ENCODE peak calls at places on chromosomes 11 and 22, in nine cellular contexts. One of them, this sample, is unnamed.
A peak's percentile ranks its signal among the peaks of the same experiment; 100 is the strongest.

GRCh38 chr11:29231991-29232390 is 784.8 kb downstream of the KCNA4 start:
- DNase-seq in AG08395: no peak
- DNase-seq in osteocyte: no peak
- DNase-seq in left colon: no peak
- DNase-seq in stimulated activated CD4-positive, alpha-beta T cell treated with anti-CD3 and anti-CD28 coated beads, Interleukin-4, amount 100 ng/mL, for 48 hours: no peak
- DNase-seq in left cardiac atrium: no peak
- DNase-seq in NCI-H1105 treated with DMSO at 0.1 percent for 48 hours: no peak
- DNase-seq in thoracic aorta: no peak
- DNase-seq in stimulated activated CD8-positive, alpha-beta memory T cell treated with anti-CD3 and anti-CD28 coated beads, Interleukin-15, amount 100 ng/mL, for 4 hours: no peak
- DNase-seq in this sample: no peak

GRCh38 chr22:17742528-17742902 is 31.8 kb downstream of the BID start:
- DNase-seq in AG08395: peak; percentile 88
- DNase-seq in osteocyte: no peak
- DNase-seq in left colon: peak; percentile 67
- DNase-seq in stimulated activated CD4-positive, alpha-beta T cell treated with anti-CD3 and anti-CD28 coated beads, Interleukin-4, amount 100 ng/mL, for 48 hours: peak; percentile 59
- DNase-seq in left cardiac atrium: peak; percentile 61
- DNase-seq in NCI-H1105 treated with DMSO at 0.1 percent for 48 hours: peak; percentile 49
- DNase-seq in thoracic aorta: no peak
- DNase-seq in stimulated activated CD8-positive, alpha-beta memory T cell treated with anti-CD3 and anti-CD28 coated beads, Interleukin-15, amount 100 ng/mL, for 4 hours: peak; percentile 52
- DNase-seq in this sample: no peak

GRCh38 chr11:70176940-70177689 is 26.0 kb upstream of the FADD start:
- DNase-seq in AG08395: peak; percentile 43
- DNase-seq in osteocyte: no peak
- DNase-seq in left colon: peak; percentile 56
- DNase-seq in stimulated activated CD4-positive, alpha-beta T cell treated with anti-CD3 and anti-CD28 coated beads, Interleukin-4, amount 100 ng/mL, for 48 hours: peak; percentile 66
- DNase-seq in left cardiac atrium: no peak
- DNase-seq in NCI-H1105 treated with DMSO at 0.1 percent for 48 hours: no peak
- DNase-seq in thoracic aorta: no peak
- DNase-seq in stimulated activated CD8-positive, alpha-beta memory T cell treated with anti-CD3 and anti-CD28 coated beads, Interleukin-15, amount 100 ng/mL, for 4 hours: peak; percentile 11
- DNase-seq in this sample: peak; percentile 32

GRCh38 chr22:23862103-23862502 is 4.4 kb downstream of the SLC2A11 start:
- DNase-seq in AG08395: peak; percentile 42
- DNase-seq in osteocyte: no peak
- DNase-seq in left colon: no peak
- DNase-seq in stimulated activated CD4-positive, alpha-beta T cell treated with anti-CD3 and anti-CD28 coated beads, Interleukin-4, amount 100 ng/mL, for 48 hours: no peak
- DNase-seq in left cardiac atrium: no peak
- DNase-seq in NCI-H1105 treated with DMSO at 0.1 percent for 48 hours: peak; percentile 38
- DNase-seq in thoracic aorta: no peak
- DNase-seq in stimulated activated CD8-positive, alpha-beta memory T cell treated with anti-CD3 and anti-CD28 coated beads, Interleukin-15, amount 100 ng/mL, for 4 hours: no peak
- DNase-seq in this sample: peak; percentile 32

GRCh38 chr11:60786811-60787567 is 1.9 kb downstream of the MS4A10 start:
- DNase-seq in AG08395: peak; percentile 70
- DNase-seq in osteocyte: no peak
- DNase-seq in left colon: peak; percentile 77
- DNase-seq in stimulated activated CD4-positive, alpha-beta T cell treated with anti-CD3 and anti-CD28 coated beads, Interleukin-4, amount 100 ng/mL, for 48 hours: no peak
- DNase-seq in left cardiac atrium: peak; percentile 82
- DNase-seq in NCI-H1105 treated with DMSO at 0.1 percent for 48 hours: peak; percentile 10
- DNase-seq in thoracic aorta: peak; percentile 42
- DNase-seq in stimulated activated CD8-positive, alpha-beta memory T cell treated with anti-CD3 and anti-CD28 coated beads, Interleukin-15, amount 100 ng/mL, for 4 hours: no peak
- DNase-seq in this sample: no peak

GRCh38 chr11:13782395-13783080 is 114.1 kb downstream of the FAR1 start:
- DNase-seq in AG08395: no peak
- DNase-seq in osteocyte: no peak
- DNase-seq in left colon: no peak
- DNase-seq in stimulated activated CD4-positive, alpha-beta T cell treated with anti-CD3 and anti-CD28 coated beads, Interleukin-4, amount 100 ng/mL, for 48 hours: no peak
- DNase-seq in left cardiac atrium: no peak
- DNase-seq in NCI-H1105 treated with DMSO at 0.1 percent for 48 hours: no peak
- DNase-seq in thoracic aorta: no peak
- DNase-seq in stimulated activated CD8-positive, alpha-beta memory T cell treated with anti-CD3 and anti-CD28 coated beads, Interleukin-15, amount 100 ng/mL, for 4 hours: no peak
- DNase-seq in this sample: no peak

GRCh38 chr11:21048626-21049025 is 379.2 kb downstream of the NELL1 start:
- DNase-seq in AG08395: no peak
- DNase-seq in osteocyte: no peak
- DNase-seq in left colon: no peak
- DNase-seq in stimulated activated CD4-positive, alpha-beta T cell treated with anti-CD3 and anti-CD28 coated beads, Interleukin-4, amount 100 ng/mL, for 48 hours: no peak
- DNase-seq in left cardiac atrium: no peak
- DNase-seq in NCI-H1105 treated with DMSO at 0.1 percent for 48 hours: no peak
- DNase-seq in thoracic aorta: no peak
- DNase-seq in stimulated activated CD8-positive, alpha-beta memory T cell treated with anti-CD3 and anti-CD28 coated beads, Interleukin-15, amount 100 ng/mL, for 4 hours: no peak
- DNase-seq in this sample: no peak

GRCh38 chr11:64869571-64870175 is 8.7 kb downstream of the EHD1 start:
- DNase-seq in AG08395: no peak
- DNase-seq in osteocyte: no peak
- DNase-seq in left colon: peak; percentile 38
- DNase-seq in stimulated activated CD4-positive, alpha-beta T cell treated with anti-CD3 and anti-CD28 coated beads, Interleukin-4, amount 100 ng/mL, for 48 hours: no peak
- DNase-seq in left cardiac atrium: no peak
- DNase-seq in NCI-H1105 treated with DMSO at 0.1 percent for 48 hours: no peak
- DNase-seq in thoracic aorta: no peak
- DNase-seq in stimulated activated CD8-positive, alpha-beta memory T cell treated with anti-CD3 and anti-CD28 coated beads, Interleukin-15, amount 100 ng/mL, for 4 hours: no peak
- DNase-seq in this sample: no peak

GRCh38 chr22:19419464-19420178 is 11.9 kb downstream of the HIRA start:
- DNase-seq in AG08395: no peak
- DNase-seq in osteocyte: no peak
- DNase-seq in left colon: no peak
- DNase-seq in stimulated activated CD4-positive, alpha-beta T cell treated with anti-CD3 and anti-CD28 coated beads, Interleukin-4, amount 100 ng/mL, for 48 hours: no peak
- DNase-seq in left cardiac atrium: no peak
- DNase-seq in NCI-H1105 treated with DMSO at 0.1 percent for 48 hours: no peak
- DNase-seq in thoracic aorta: no peak
- DNase-seq in stimulated activated CD8-positive, alpha-beta memory T cell treated with anti-CD3 and anti-CD28 coated beads, Interleukin-15, amount 100 ng/mL, for 4 hours: no peak
- DNase-seq in this sample: no peak

GRCh38 chr11:18699848-18700261 is 1.3 kb downstream of the TMEM86A start:
- DNase-seq in AG08395: no peak
- DNase-seq in osteocyte: no peak
- DNase-seq in left colon: no peak
- DNase-seq in stimulated activated CD4-positive, alpha-beta T cell treated with anti-CD3 and anti-CD28 coated beads, Interleukin-4, amount 100 ng/mL, for 48 hours: no peak
- DNase-seq in left cardiac atrium: no peak
- DNase-seq in NCI-H1105 treated with DMSO at 0.1 percent for 48 hours: no peak
- DNase-seq in thoracic aorta: no peak
- DNase-seq in stimulated activated CD8-positive, alpha-beta memory T cell treated with anti-CD3 and anti-CD28 coated beads, Interleukin-15, amount 100 ng/mL, for 4 hours: no peak
- DNase-seq in this sample: no peak

GRCh38 chr22:45317551-45318167 is 7.9 kb downstream of the FAM118A start:
- DNase-seq in AG08395: peak; percentile 54
- DNase-seq in osteocyte: no peak
- DNase-seq in left colon: peak; percentile 66
- DNase-seq in stimulated activated CD4-positive, alpha-beta T cell treated with anti-CD3 and anti-CD28 coated beads, Interleukin-4, amount 100 ng/mL, for 48 hours: no peak
- DNase-seq in left cardiac atrium: peak; percentile 68
- DNase-seq in NCI-H1105 treated with DMSO at 0.1 percent for 48 hours: no peak
- DNase-seq in thoracic aorta: peak; percentile 67
- DNase-seq in stimulated activated CD8-positive, alpha-beta memory T cell treated with anti-CD3 and anti-CD28 coated beads, Interleukin-15, amount 100 ng/mL, for 4 hours: no peak
- DNase-seq in this sample: no peak

GRCh38 chr11:12717851-12718291 is 43.6 kb downstream of the TEAD1 start:
- DNase-seq in AG08395: no peak
- DNase-seq in osteocyte: no peak
- DNase-seq in left colon: no peak
- DNase-seq in stimulated activated CD4-positive, alpha-beta T cell treated with anti-CD3 and anti-CD28 coated beads, Interleukin-4, amount 100 ng/mL, for 48 hours: peak; percentile 20
- DNase-seq in left cardiac atrium: no peak
- DNase-seq in NCI-H1105 treated with DMSO at 0.1 percent for 48 hours: no peak
- DNase-seq in thoracic aorta: no peak
- DNase-seq in stimulated activated CD8-positive, alpha-beta memory T cell treated with anti-CD3 and anti-CD28 coated beads, Interleukin-15, amount 100 ng/mL, for 4 hours: no peak
- DNase-seq in this sample: no peak

GRCh38 chr11:20670932-20671403 is 1.6 kb downstream of the NELL1 start:
- DNase-seq in AG08395: no peak
- DNase-seq in osteocyte: no peak
- DNase-seq in left colon: no peak
- DNase-seq in stimulated activated CD4-positive, alpha-beta T cell treated with anti-CD3 and anti-CD28 coated beads, Interleukin-4, amount 100 ng/mL, for 48 hours: no peak
- DNase-seq in left cardiac atrium: no peak
- DNase-seq in NCI-H1105 treated with DMSO at 0.1 percent for 48 hours: peak; percentile 12
- DNase-seq in thoracic aorta: no peak
- DNase-seq in stimulated activated CD8-positive, alpha-beta memory T cell treated with anti-CD3 and anti-CD28 coated beads, Interleukin-15, amount 100 ng/mL, for 4 hours: no peak
- DNase-seq in this sample: no peak

GRCh38 chr22:40224702-40225101 is 47.0 kb downstream of the TNRC6B start:
- DNase-seq in AG08395: no peak
- DNase-seq in osteocyte: no peak
- DNase-seq in left colon: no peak
- DNase-seq in stimulated activated CD4-positive, alpha-beta T cell treated with anti-CD3 and anti-CD28 coated beads, Interleukin-4, amount 100 ng/mL, for 48 hours: peak; percentile 24
- DNase-seq in left cardiac atrium: no peak
- DNase-seq in NCI-H1105 treated with DMSO at 0.1 percent for 48 hours: no peak
- DNase-seq in thoracic aorta: no peak
- DNase-seq in stimulated activated CD8-positive, alpha-beta memory T cell treated with anti-CD3 and anti-CD28 coated beads, Interleukin-15, amount 100 ng/mL, for 4 hours: peak; percentile 45
- DNase-seq in this sample: no peak

GRCh38 chr22:20268350-20269012 is 363 bp upstream of the RTN4R start:
- DNase-seq in AG08395: peak; percentile 65
- DNase-seq in osteocyte: no peak
- DNase-seq in left colon: peak; percentile 78
- DNase-seq in stimulated activated CD4-positive, alpha-beta T cell treated with anti-CD3 and anti-CD28 coated beads, Interleukin-4, amount 100 ng/mL, for 48 hours: peak; percentile 42
- DNase-seq in left cardiac atrium: peak; percentile 70
- DNase-seq in NCI-H1105 treated with DMSO at 0.1 percent for 48 hours: peak; percentile 26
- DNase-seq in thoracic aorta: no peak
- DNase-seq in stimulated activated CD8-positive, alpha-beta memory T cell treated with anti-CD3 and anti-CD28 coated beads, Interleukin-15, amount 100 ng/mL, for 4 hours: no peak
- DNase-seq in this sample: no peak

GRCh38 chr11:65500262-65501004 is 1.6 kb downstream of the MALAT1 start:
- DNase-seq in AG08395: no peak
- DNase-seq in osteocyte: no peak
- DNase-seq in left colon: peak; percentile 34
- DNase-seq in stimulated activated CD4-positive, alpha-beta T cell treated with anti-CD3 and anti-CD28 coated beads, Interleukin-4, amount 100 ng/mL, for 48 hours: no peak
- DNase-seq in left cardiac atrium: no peak
- DNase-seq in NCI-H1105 treated with DMSO at 0.1 percent for 48 hours: peak; percentile 23
- DNase-seq in thoracic aorta: no peak
- DNase-seq in stimulated activated CD8-positive, alpha-beta memory T cell treated with anti-CD3 and anti-CD28 coated beads, Interleukin-15, amount 100 ng/mL, for 4 hours: no peak
- DNase-seq in this sample: no peak

GRCh38 chr11:133361689-133361994 is 170.7 kb downstream of the OPCML start:
- DNase-seq in AG08395: no peak
- DNase-seq in osteocyte: no peak
- DNase-seq in left colon: no peak
- DNase-seq in stimulated activated CD4-positive, alpha-beta T cell treated with anti-CD3 and anti-CD28 coated beads, Interleukin-4, amount 100 ng/mL, for 48 hours: no peak
- DNase-seq in left cardiac atrium: no peak
- DNase-seq in NCI-H1105 treated with DMSO at 0.1 percent for 48 hours: no peak
- DNase-seq in thoracic aorta: no peak
- DNase-seq in stimulated activated CD8-positive, alpha-beta memory T cell treated with anti-CD3 and anti-CD28 coated beads, Interleukin-15, amount 100 ng/mL, for 4 hours: no peak
- DNase-seq in this sample: no peak

GRCh38 chr11:126406368-126406767 is 50.9 kb downstream of the ST3GAL4 start:
- DNase-seq in AG08395: no peak
- DNase-seq in osteocyte: no peak
- DNase-seq in left colon: no peak
- DNase-seq in stimulated activated CD4-positive, alpha-beta T cell treated with anti-CD3 and anti-CD28 coated beads, Interleukin-4, amount 100 ng/mL, for 48 hours: no peak
- DNase-seq in left cardiac atrium: no peak
- DNase-seq in NCI-H1105 treated with DMSO at 0.1 percent for 48 hours: no peak
- DNase-seq in thoracic aorta: no peak
- DNase-seq in stimulated activated CD8-positive, alpha-beta memory T cell treated with anti-CD3 and anti-CD28 coated beads, Interleukin-15, amount 100 ng/mL, for 4 hours: no peak
- DNase-seq in this sample: no peak

GRCh38 chr11:92482502-92482901 is 257.9 kb downstream of the FAT3 start:
- DNase-seq in AG08395: no peak
- DNase-seq in osteocyte: no peak
- DNase-seq in left colon: no peak
- DNase-seq in stimulated activated CD4-positive, alpha-beta T cell treated with anti-CD3 and anti-CD28 coated beads, Interleukin-4, amount 100 ng/mL, for 48 hours: no peak
- DNase-seq in left cardiac atrium: no peak
- DNase-seq in NCI-H1105 treated with DMSO at 0.1 percent for 48 hours: no peak
- DNase-seq in thoracic aorta: no peak
- DNase-seq in stimulated activated CD8-positive, alpha-beta memory T cell treated with anti-CD3 and anti-CD28 coated beads, Interleukin-15, amount 100 ng/mL, for 4 hours: no peak
- DNase-seq in this sample: no peak

GRCh38 chr22:28949788-28950187 is 66.4 kb downstream of the ZNRF3 start:
- DNase-seq in AG08395: no peak
- DNase-seq in osteocyte: no peak
- DNase-seq in left colon: no peak
- DNase-seq in stimulated activated CD4-positive, alpha-beta T cell treated with anti-CD3 and anti-CD28 coated beads, Interleukin-4, amount 100 ng/mL, for 48 hours: no peak
- DNase-seq in left cardiac atrium: no peak
- DNase-seq in NCI-H1105 treated with DMSO at 0.1 percent for 48 hours: no peak
- DNase-seq in thoracic aorta: no peak
- DNase-seq in stimulated activated CD8-positive, alpha-beta memory T cell treated with anti-CD3 and anti-CD28 coated beads, Interleukin-15, amount 100 ng/mL, for 4 hours: no peak
- DNase-seq in this sample: no peak

GRCh38 chr22:27835446-27835845 is 33.9 kb upstream of the MN1 start:
- DNase-seq in AG08395: no peak
- DNase-seq in osteocyte: no peak
- DNase-seq in left colon: no peak
- DNase-seq in stimulated activated CD4-positive, alpha-beta T cell treated with anti-CD3 and anti-CD28 coated beads, Interleukin-4, amount 100 ng/mL, for 48 hours: no peak
- DNase-seq in left cardiac atrium: no peak
- DNase-seq in NCI-H1105 treated with DMSO at 0.1 percent for 48 hours: no peak
- DNase-seq in thoracic aorta: no peak
- DNase-seq in stimulated activated CD8-positive, alpha-beta memory T cell treated with anti-CD3 and anti-CD28 coated beads, Interleukin-15, amount 100 ng/mL, for 4 hours: no peak
- DNase-seq in this sample: no peak

GRCh38 chr11:75655619-75656018 is 13.2 kb downstream of the MAP6 start:
- DNase-seq in AG08395: peak; percentile 51
- DNase-seq in osteocyte: no peak
- DNase-seq in left colon: no peak
- DNase-seq in stimulated activated CD4-positive, alpha-beta T cell treated with anti-CD3 and anti-CD28 coated beads, Interleukin-4, amount 100 ng/mL, for 48 hours: no peak
- DNase-seq in left cardiac atrium: no peak
- DNase-seq in NCI-H1105 treated with DMSO at 0.1 percent for 48 hours: no peak
- DNase-seq in thoracic aorta: no peak
- DNase-seq in stimulated activated CD8-positive, alpha-beta memory T cell treated with anti-CD3 and anti-CD28 coated beads, Interleukin-15, amount 100 ng/mL, for 4 hours: no peak
- DNase-seq in this sample: no peak

GRCh38 chr11:121488145-121488544 is 35.4 kb upstream of the SORL1-AS1 start:
- DNase-seq in AG08395: no peak
- DNase-seq in osteocyte: no peak
- DNase-seq in left colon: no peak
- DNase-seq in stimulated activated CD4-positive, alpha-beta T cell treated with anti-CD3 and anti-CD28 coated beads, Interleukin-4, amount 100 ng/mL, for 48 hours: no peak
- DNase-seq in left cardiac atrium: no peak
- DNase-seq in NCI-H1105 treated with DMSO at 0.1 percent for 48 hours: no peak
- DNase-seq in thoracic aorta: no peak
- DNase-seq in stimulated activated CD8-positive, alpha-beta memory T cell treated with anti-CD3 and anti-CD28 coated beads, Interleukin-15, amount 100 ng/mL, for 4 hours: no peak
- DNase-seq in this sample: no peak

GRCh38 chr11:116697011-116697410 is 75.8 kb downstream of the BUD13 start:
- DNase-seq in AG08395: no peak
- DNase-seq in osteocyte: peak; percentile 59
- DNase-seq in left colon: no peak
- DNase-seq in stimulated activated CD4-positive, alpha-beta T cell treated with anti-CD3 and anti-CD28 coated beads, Interleukin-4, amount 100 ng/mL, for 48 hours: no peak
- DNase-seq in left cardiac atrium: no peak
- DNase-seq in NCI-H1105 treated with DMSO at 0.1 percent for 48 hours: no peak
- DNase-seq in thoracic aorta: no peak
- DNase-seq in stimulated activated CD8-positive, alpha-beta memory T cell treated with anti-CD3 and anti-CD28 coated beads, Interleukin-15, amount 100 ng/mL, for 4 hours: no peak
- DNase-seq in this sample: no peak

GRCh38 chr11:130633466-130633865 is 185.0 kb downstream of the ADAMTS15 start:
- DNase-seq in AG08395: no peak
- DNase-seq in osteocyte: no peak
- DNase-seq in left colon: no peak
- DNase-seq in stimulated activated CD4-positive, alpha-beta T cell treated with anti-CD3 and anti-CD28 coated beads, Interleukin-4, amount 100 ng/mL, for 48 hours: no peak
- DNase-seq in left cardiac atrium: no peak
- DNase-seq in NCI-H1105 treated with DMSO at 0.1 percent for 48 hours: no peak
- DNase-seq in thoracic aorta: no peak
- DNase-seq in stimulated activated CD8-positive, alpha-beta memory T cell treated with anti-CD3 and anti-CD28 coated beads, Interleukin-15, amount 100 ng/mL, for 4 hours: no peak
- DNase-seq in this sample: peak; percentile 26

GRCh38 chr11:44767421-44767820 is 40.7 kb downstream of the TSPAN18 start:
- DNase-seq in AG08395: no peak
- DNase-seq in osteocyte: no peak
- DNase-seq in left colon: no peak
- DNase-seq in stimulated activated CD4-positive, alpha-beta T cell treated with anti-CD3 and anti-CD28 coated beads, Interleukin-4, amount 100 ng/mL, for 48 hours: no peak
- DNase-seq in left cardiac atrium: no peak
- DNase-seq in NCI-H1105 treated with DMSO at 0.1 percent for 48 hours: no peak
- DNase-seq in thoracic aorta: no peak
- DNase-seq in stimulated activated CD8-positive, alpha-beta memory T cell treated with anti-CD3 and anti-CD28 coated beads, Interleukin-15, amount 100 ng/mL, for 4 hours: no peak
- DNase-seq in this sample: no peak

This sample was measured in SW 1271.